ENCODE peak calls at places on chromosomes 11 and 22, in six cellular contexts. R, P, V, U, N and C are unnamed samples.

GRCh38 chr22:19057539-19057938 is 64.7 kb downstream of the DGCR2 start:
- DNase-seq in R (no peak), P (no peak), V (no peak), U (no peak), N (no peak), C (no peak)

GRCh38 chr11:18080451-18080850 is 25.4 kb downstream of the SAAL1 start:
- DNase-seq in R (no peak), P (no peak), V (no peak), U (no peak), N (no peak), C (no peak)

GRCh38 chr22:29308791-29309262 is 2.4 kb downstream of the GAS2L1 start:
- DNase-seq in R (no peak), P (no peak), V (peak; percentile 39), U (no peak), N (peak; percentile 20), C (no peak)

GRCh38 chr11:398826-399225 is 4.8 kb downstream of the PKP3 start:
- DNase-seq in R (no peak), P (no peak), V (no peak), U (no peak), N (no peak), C (no peak)

GRCh38 chr11:102573851-102574250 is 43.3 kb upstream of the MMP7 start:
- DNase-seq in R (no peak), P (no peak), V (no peak), U (no peak), N (no peak), C (no peak)

GRCh38 chr11:61924016-61924360 is 6.6 kb upstream of the RAB3IL1 start:
- DNase-seq in R (no peak), P (no peak), V (no peak), U (no peak), N (no peak), C (no peak)

GRCh38 chr11:111557425-111558111 is 17.0 kb downstream of the LAYN start:
- DNase-seq in R (no peak), P (peak; percentile 14), V (no peak), U (no peak), N (no peak), C (no peak)

GRCh38 chr11:2137202-2138071 is 1.8 kb downstream of the IGF2 start:
- DNase-seq in R (peak; percentile 80), P (peak; percentile 80), V (peak; percentile 95), U (no peak), N (no peak), C (no peak)

GRCh38 chr11:68683952-68684384 is 376 bp upstream of the GAL start:
- DNase-seq in R (no peak), P (no peak), V (no peak), U (no peak), N (no peak), C (no peak)

GRCh38 chr22:38570841-38571364 is 920 bp upstream of the DMC1 start:
- DNase-seq in R (no peak), P (no peak), V (peak; percentile 26), U (no peak), N (peak; percentile 16), C (peak; percentile 25)

GRCh38 chr11:122040476-122040875 is 75.5 kb downstream of the BLID start:
- DNase-seq in R (no peak), P (no peak), V (no peak), U (no peak), N (no peak), C (no peak)

GRCh38 chr22:35230839-35231584 is 26.3 kb upstream of the HMGXB4 start:
- DNase-seq in R (peak; percentile 18), P (peak; percentile 51), V (peak; percentile 7), U (no peak), N (no peak), C (no peak)

GRCh38 chr11:125170001-125170405 is 5.5 kb downstream of the PKNOX2 start:
- DNase-seq in R (no peak), P (no peak), V (no peak), U (no peak), N (no peak), C (no peak)
- TF ChIP-seq TAF1 in R (no peak), P (no peak), V (no peak), U (no peak), N (no peak), C (no peak)

GRCh38 chr11:57781529-57781943 is 19.9 kb downstream of the CTNND1 start:
- DNase-seq in R (peak; percentile 38), P (no peak), V (no peak), U (no peak), N (no peak), C (no peak)
- TF ChIP-seq POLR2AphosphoS5 in R (no peak), P (no peak), V (no peak), U (peak; percentile 89), N (no peak), C (no peak)

GRCh38 chr11:15163136-15163535 is 48.4 kb downstream of the INSC start:
- DNase-seq in R (no peak), P (no peak), V (no peak), U (no peak), N (no peak), C (no peak)
- TF ChIP-seq TAF1 in R (no peak), P (no peak), V (no peak), U (no peak), N (no peak), C (no peak)

GRCh38 chr22:50118557-50119168 is 28.9 kb downstream of the MOV10L1 start:
- DNase-seq in R (peak; percentile 88), P (peak; percentile 10), V (no peak), U (no peak), N (no peak), C (no peak)
- TF ChIP-seq POLR2AphosphoS5 in R (peak; percentile 87), P (no peak), V (peak; percentile 25), U (no peak), N (no peak), C (no peak)

DNA sequence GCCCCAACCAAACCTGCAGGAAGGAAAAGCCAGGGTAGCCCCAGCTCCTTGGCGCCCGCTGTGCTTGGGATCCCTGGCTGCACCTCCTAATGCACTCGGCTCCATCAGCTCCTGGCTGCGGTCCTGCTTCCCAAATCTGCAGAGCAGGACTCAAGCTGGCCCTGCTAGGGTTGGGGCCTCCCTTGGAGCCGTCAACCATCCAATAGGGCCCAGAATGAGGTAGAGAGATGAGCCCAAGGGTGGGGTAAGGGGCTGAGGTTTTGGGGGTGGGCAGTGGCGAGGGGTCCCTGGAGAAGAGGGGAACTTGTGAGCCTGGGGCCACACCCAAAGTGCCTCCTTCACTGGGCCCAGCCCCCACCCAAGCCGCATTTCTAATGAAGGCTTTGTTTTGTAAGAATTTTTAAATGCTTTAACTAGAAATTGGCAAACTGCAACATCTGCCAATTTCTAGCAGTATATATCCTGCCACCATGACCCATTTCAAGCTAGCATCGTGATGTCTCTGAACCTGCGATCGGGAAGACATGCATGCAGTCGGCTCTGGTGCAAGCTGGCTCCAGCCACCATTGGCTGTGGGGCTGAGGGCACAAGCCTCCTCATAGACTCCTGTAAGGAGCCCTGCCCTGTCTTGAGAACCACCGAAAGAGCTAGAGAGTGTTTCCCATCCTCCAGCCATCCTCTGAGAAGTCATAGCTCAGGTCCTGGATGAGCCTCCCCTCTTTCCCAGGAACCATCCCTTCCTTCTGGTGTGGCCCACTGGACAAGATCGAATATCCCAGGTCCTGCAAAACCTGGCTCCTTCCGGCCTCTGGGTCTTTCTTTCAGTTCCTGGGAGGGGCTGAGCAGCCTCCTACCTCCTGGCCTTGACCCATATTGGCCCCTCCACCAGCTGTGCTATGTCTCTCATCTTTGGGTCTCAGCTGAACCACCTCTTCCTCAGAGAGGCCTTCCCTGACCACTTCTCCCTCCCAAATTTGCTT is 15.5 kb downstream of the C1QTNF6 start:
- DNase-seq in R (no peak), P (no peak), V (peak; percentile 6), U (no peak), N (no peak), C (no peak)
- TF ChIP-seq TAF1 in R (no peak), P (no peak), V (no peak), U (no peak), N (no peak), C (no peak)

GRCh38 chr22:47457509-47458300 is 695.3 kb downstream of the TBC1D22A start:
- DNase-seq in R (no peak), P (no peak), V (no peak), U (no peak), N (no peak), C (no peak)

GRCh38 chr22:47456031-47456430 is 693.6 kb downstream of the TBC1D22A start:
- DNase-seq in R (no peak), P (no peak), V (no peak), U (no peak), N (no peak), C (no peak)

GRCh38 chr22:47458348-47458747 is 695.9 kb downstream of the TBC1D22A start:
- DNase-seq in R (no peak), P (no peak), V (no peak), U (no peak), N (no peak), C (no peak)

GRCh38 chr22:47460870-47461269 is 698.4 kb downstream of the TBC1D22A start:
- DNase-seq in R (no peak), P (peak; percentile 19), V (no peak), U (no peak), N (no peak), C (no peak)

DNA sequence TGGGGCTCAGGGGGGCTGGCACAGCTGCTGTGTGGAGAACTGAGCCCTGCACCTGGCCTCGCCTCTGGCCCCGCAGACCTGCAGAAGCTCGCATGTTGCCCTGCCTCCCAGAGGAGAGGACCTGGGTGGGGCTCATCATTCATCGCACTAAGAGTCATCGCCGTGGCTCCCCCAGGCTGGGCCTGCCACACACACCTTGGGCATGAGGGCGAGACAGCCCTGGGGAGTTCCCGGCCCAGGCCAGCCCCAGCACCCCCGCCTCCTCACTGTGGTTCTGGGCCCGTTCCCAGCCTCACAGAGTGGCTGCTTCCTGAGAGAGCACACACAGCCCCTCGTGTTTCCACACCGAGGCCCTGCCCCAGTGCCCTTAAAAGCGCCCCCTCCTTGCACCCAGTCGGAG is 694.6 kb downstream of the TBC1D22A start:
- DNase-seq in R (no peak), P (no peak), V (no peak), U (no peak), N (no peak), C (no peak)
- TF ChIP-seq POLR2AphosphoS5 in R (no peak), P (no peak), V (no peak), U (no peak), N (no peak), C (no peak)

GRCh38 chr22:40324468-40325305 is 21.6 kb upstream of the ADSL start:
- DNase-seq in R (no peak), P (no peak), V (no peak), U (no peak), N (no peak), C (no peak)

GRCh38 chr22:40323681-40324083 is 22.6 kb upstream of the ADSL start:
- DNase-seq in R (no peak), P (no peak), V (peak; percentile 67), U (no peak), N (no peak), C (no peak)

GRCh38 chr22:40322818-40323447 is 23.4 kb upstream of the ADSL start:
- DNase-seq in R (no peak), P (no peak), V (no peak), U (no peak), N (no peak), C (no peak)

GRCh38 chr22:40326905-40327735 is 19.2 kb upstream of the ADSL start:
- DNase-seq in R (no peak), P (no peak), V (no peak), U (no peak), N (no peak), C (no peak)

GRCh38 chr22:40325315-40325714 is 21.0 kb upstream of the ADSL start:
- DNase-seq in R (no peak), P (no peak), V (no peak), U (no peak), N (no peak), C (no peak)
- TF ChIP-seq TAF1 in R (no peak), P (no peak), V (no peak), U (no peak), N (no peak), C (no peak)

GRCh38 chr22:30892286-30892685 is 76.3 kb downstream of the MORC2 start:
- DNase-seq in R (no peak), P (no peak), V (no peak), U (no peak), N (peak; percentile 5), C (peak; percentile 12)
- TF ChIP-seq POLR2AphosphoS5 in R (no peak), P (no peak), V (no peak), U (no peak), N (no peak), C (no peak)